ENCODE peak calls at places on chromosomes 13 and 19, in ten cellular contexts. A, L, W, X, S, R, B, F, G and T are unnamed samples.

GRCh38 chr13:47216176-47216822 is 319.4 kb upstream of the HTR2A start:
- DNase-seq in A (no peak), L (peak), W (peak), X (no peak), S (no peak), R (peak), B (no peak), F (no peak), G (no peak), T (no peak)

GRCh38 chr13:74325106-74325505 is 190.9 kb upstream of the KLF12 start:
- DNase-seq in A (peak), L (peak), W (peak), X (no peak), S (no peak), R (peak), B (no peak), F (no peak), G (no peak), T (no peak)

GRCh38 chr19:9808855-9809646 is 9.8 kb downstream of the FBXL12 start:
- DNase-seq in A (no peak), L (no peak), W (no peak), X (no peak), S (no peak), R (no peak), B (peak), F (no peak), G (no peak), T (no peak)

GRCh38 chr19:57161985-57162544 is 5.2 kb downstream of the DUXA start:
- DNase-seq in A (no peak), L (no peak), W (no peak), X (no peak), S (no peak), R (no peak), B (no peak), F (no peak), G (no peak), T (no peak)

GRCh38 chr19:37986048-37986750 is 79.2 kb downstream of the SIPA1L3 start:
- DNase-seq in A (peak), L (no peak), W (no peak), X (no peak), S (no peak), R (no peak), B (no peak), F (no peak), G (no peak), T (no peak)

GRCh38 chr19:48681127-48681470 is 8.3 kb upstream of the NTN5 start:
- DNase-seq in A (no peak), L (peak), W (peak), X (no peak), S (no peak), R (peak), B (no peak), F (peak), G (no peak), T (no peak)

GRCh38 chr19:33784432-33784831 is 12.2 kb upstream of the KCTD15 start:
- DNase-seq in A (no peak), L (no peak), W (peak), X (no peak), S (no peak), R (no peak), B (no peak), F (no peak), G (no peak), T (no peak)

GRCh38 chr19:17086129-17086528 is 10.6 kb downstream of the MYO9B start:
- DNase-seq in A (no peak), L (no peak), W (no peak), X (no peak), S (no peak), R (no peak), B (no peak), F (no peak), G (no peak), T (no peak)

GRCh38 chr19:29576043-29576442 is 30.0 kb upstream of the POP4 start:
- DNase-seq in A (no peak), L (peak), W (peak), X (no peak), S (no peak), R (no peak), B (no peak), F (no peak), G (no peak), T (no peak)

GRCh38 chr19:44608391-44608821 is 5.0 kb upstream of the IGSF23 start:
- DNase-seq in A (peak), L (no peak), W (no peak), X (no peak), S (no peak), R (no peak), B (no peak), F (no peak), G (no peak), T (no peak)

GRCh38 chr19:36876993-36877938 is 26.6 kb downstream of the ZNF345 start:
- DNase-seq in A (peak), L (no peak), W (no peak), X (no peak), S (no peak), R (no peak), B (no peak), F (no peak), G (no peak), T (no peak)

GRCh38 chr13:22325761-22326160 is 654.9 kb downstream of the FGF9 start:
- DNase-seq in A (no peak), L (no peak), W (no peak), X (no peak), S (no peak), R (no peak), B (no peak), F (no peak), G (no peak), T (no peak)

GRCh38 chr19:10450853-10451609 is 30.7 kb downstream of the PDE4A start:
- DNase-seq in A (no peak), L (no peak), W (no peak), X (no peak), S (no peak), R (no peak), B (no peak), F (no peak), G (peak), T (no peak)

GRCh38 chr13:73429691-73430090 is 370.9 kb downstream of the KLF5 start:
- DNase-seq in A (peak), L (no peak), W (peak), X (no peak), S (no peak), R (no peak), B (no peak), F (no peak), G (no peak), T (no peak)

GRCh38 chr19:12872941-12873890 is 8.0 kb downstream of the DNASE2 start:
- DNase-seq in A (peak), L (peak), W (peak), X (peak), S (peak), R (no peak), B (peak), F (peak), G (no peak), T (no peak)

GRCh38 chr19:18284710-18285430 is 3.4 kb upstream of the JUND start:
- DNase-seq in A (no peak), L (no peak), W (no peak), X (no peak), S (peak), R (no peak), B (no peak), F (no peak), G (no peak), T (no peak)

GRCh38 chr19:46678110-46678732 is 17.2 kb upstream of the DACT3 start:
- DNase-seq in A (peak), L (no peak), W (no peak), X (no peak), S (peak), R (no peak), B (peak), F (peak), G (peak), T (no peak)

GRCh38 chr19:30669329-30670010 is 297.3 kb downstream of the ZNF536 start:
- DNase-seq in A (peak), L (peak), W (no peak), X (no peak), S (peak), R (no peak), B (no peak), F (peak), G (peak), T (no peak)

GRCh38 chr19:9342610-9343304 is 18.8 kb downstream of the ZNF559 start:
- DNase-seq in A (peak), L (no peak), W (no peak), X (no peak), S (no peak), R (no peak), B (no peak), F (no peak), G (no peak), T (no peak)

GRCh38 chr13:111469450-111469849 is 149.0 kb downstream of the TEX29 start:
- DNase-seq in A (no peak), L (no peak), W (no peak), X (no peak), S (no peak), R (no peak), B (no peak), F (no peak), G (peak), T (no peak)

GRCh38 chr19:36963262-36963661 is 47.1 kb downstream of the ZNF568 start:
- DNase-seq in A (peak), L (no peak), W (no peak), X (no peak), S (no peak), R (no peak), B (no peak), F (no peak), G (no peak), T (no peak)

GRCh38 chr13:84588023-84588422 is 705.7 kb upstream of the SLITRK1 start:
- DNase-seq in A (no peak), L (no peak), W (no peak), X (no peak), S (no peak), R (no peak), B (no peak), F (no peak), G (no peak), T (no peak)

GRCh38 chr19:58382997-58383603 is 2.3 kb upstream of the ZNF837 start:
- DNase-seq in A (no peak), L (no peak), W (no peak), X (no peak), S (no peak), R (no peak), B (no peak), F (no peak), G (no peak), T (no peak)

GRCh38 chr19:33224694-33225457 is 774 bp downstream of the SLC7A10 start:
- DNase-seq in A (no peak), L (no peak), W (no peak), X (no peak), S (no peak), R (no peak), B (no peak), F (no peak), G (no peak), T (no peak)

GRCh38 chr19:57816652-57817051 is 1.9 kb upstream of the ZNF552 start:
- DNase-seq in A (no peak), L (no peak), W (no peak), X (no peak), S (no peak), R (no peak), B (no peak), F (no peak), G (no peak), T (no peak)

GRCh38 chr19:30132312-30133075 is 190.5 kb downstream of the URI1 start:
- DNase-seq in A (no peak), L (no peak), W (no peak), X (no peak), S (no peak), R (no peak), B (no peak), F (no peak), G (no peak), T (no peak)

GRCh38 chr13:57137631-57138030 is 3.1 kb upstream of the PRR20A start:
- DNase-seq in A (no peak), L (no peak), W (no peak), X (no peak), S (no peak), R (no peak), B (no peak), F (no peak), G (no peak), T (no peak)

GRCh38 chr13:77729502-77730221 is 32.2 kb downstream of the SLAIN1 start:
- DNase-seq in A (no peak), L (no peak), W (no peak), X (no peak), S (peak), R (no peak), B (no peak), F (no peak), G (no peak), T (no peak)

GRCh38 chr19:44607049-44607448 is 6.3 kb upstream of the IGSF23 start:
- DNase-seq in A (peak), L (peak), W (peak), X (no peak), S (no peak), R (no peak), B (no peak), F (no peak), G (no peak), T (no peak)

GRCh38 chr19:42538841-42539709 is 10.8 kb upstream of the CEACAM1 start:
- DNase-seq in A (no peak), L (no peak), W (no peak), X (no peak), S (no peak), R (no peak), B (no peak), F (no peak), G (peak), T (no peak)

GRCh38 chr13:64928704-64929499 is 2301.2 kb downstream of the PCDH9 start:
- DNase-seq in A (peak), L (peak), W (peak), X (no peak), S (no peak), R (peak), B (no peak), F (no peak), G (no peak), T (no peak)

GRCh38 chr13:98845726-98846125 is 93.3 kb upstream of the SLC15A1 start:
- DNase-seq in A (no peak), L (peak), W (no peak), X (no peak), S (no peak), R (no peak), B (no peak), F (no peak), G (peak), T (no peak)